ENCODE peak calls at places on chromosomes 4 and X, in ten cellular contexts. W is GM23338; B is mucosa of descending colon; R is stimulated activated effector memory CD8-positive, alpha-beta T cell treated with anti-CD3 and anti-CD28 coated beads, Interleukin-12 subunit alpha, Interleukin-12 subunit beta, amount 100 ng/mL, for 72 hours; U is activated CD8-positive, alpha-beta memory T cell treated with anti-CD3 and anti-CD28 coated beads, Interleukin-2, amount 10 ng/mL, durations not matched to agents 7 days and 5 days; T is T-cell; Y is left cardiac atrium; P is CD4-positive, CD25-positive, alpha-beta regulatory T cell; M is left ventricle myocardium superior; L is upper lobe of right lung. Z is an unnamed sample.

GRCh38 chrX:55169782-55170181 is 50.4 kb upstream of the PAGE5 start:
- ATAC-seq in W (no peak), B (no peak), R (no peak), U (no peak), T (no peak), Y (no peak), P (no peak), M (no peak), L (no peak), Z (no peak)

GRCh38 chr4:100935090-100935489 is 412.2 kb downstream of the PPP3CA start:
- ATAC-seq in W (no peak), B (peak; percentile 50), R (peak; percentile 40), U (no peak), T (peak; percentile 40), Y (no peak), P (no peak), M (no peak), L (no peak), Z (no peak)

GRCh38 chrX:41759817-41760216 is 35.8 kb downstream of the GPR82 start:
- ATAC-seq in W (peak; percentile 44), B (no peak), R (no peak), U (no peak), T (no peak), Y (no peak), P (no peak), M (no peak), L (no peak), Z (no peak)

GRCh38 chr4:38131371-38132139 is 171.4 kb downstream of the PTTG2 start:
- ATAC-seq in W (peak; percentile 77), B (no peak), R (peak; percentile 69), U (peak; percentile 47), T (peak; percentile 54), Y (peak; percentile 30), P (peak; percentile 33), M (peak; percentile 7), L (no peak), Z (peak; percentile 8)

GRCh38 chrX:42946544-42947223 is 168.7 kb upstream of the PPP1R2C start:
- ATAC-seq in W (no peak), B (no peak), R (peak; percentile 47), U (peak; percentile 18), T (no peak), Y (no peak), P (peak; percentile 65), M (no peak), L (no peak), Z (no peak)

GRCh38 chrX:38220936-38221386 is 290 bp upstream of the SRPX start:
- ATAC-seq in W (peak; percentile 9), B (no peak), R (no peak), U (no peak), T (no peak), Y (peak; percentile 92), P (no peak), M (peak; percentile 89), L (no peak), Z (peak; percentile 35)

GRCh38 chr4:151471728-151472127 is 62.8 kb downstream of the FHIP1A start:
- ATAC-seq in W (no peak), B (no peak), R (no peak), U (no peak), T (no peak), Y (no peak), P (no peak), M (no peak), L (no peak), Z (no peak)

GRCh38 chr4:168931215-168931650 is 78.8 kb downstream of the CBR4 start:
- ATAC-seq in W (no peak), B (peak; percentile 13), R (no peak), U (no peak), T (no peak), Y (peak; percentile 53), P (no peak), M (peak; percentile 48), L (peak; percentile 40), Z (peak; percentile 53)

GRCh38 chr4:128583753-128584712 is 225.5 kb upstream of the JADE1 start:
- ATAC-seq in W (no peak), B (peak; percentile 48), R (no peak), U (no peak), T (no peak), Y (peak; percentile 89), P (no peak), M (peak; percentile 87), L (no peak), Z (peak; percentile 83)

GRCh38 chr4:54550415-54551171 is 107.2 kb upstream of the KIT start:
- ATAC-seq in W (peak; percentile 68), B (no peak), R (no peak), U (no peak), T (no peak), Y (no peak), P (no peak), M (peak; percentile 66), L (peak; percentile 45), Z (no peak)

GRCh38 chr4:4574792-4575191 is 32.9 kb upstream of the STX18 start:
- ATAC-seq in W (no peak), B (peak; percentile 82), R (no peak), U (no peak), T (peak; percentile 30), Y (peak; percentile 87), P (no peak), M (peak; percentile 63), L (peak; percentile 75), Z (peak; percentile 33)

GRCh38 chr4:140662082-140662869 is 93.5 kb upstream of the UCP1 start:
- ATAC-seq in W (no peak), B (no peak), R (no peak), U (no peak), T (no peak), Y (peak; percentile 30), P (no peak), M (no peak), L (peak; percentile 58), Z (no peak)

GRCh38 chr4:3292571-3293409 is at the start of gene RGS12:
- ATAC-seq in W (peak; percentile 87), B (peak; percentile 91), R (peak; percentile 93), U (peak; percentile 93), T (peak; percentile 84), Y (peak; percentile 97), P (peak; percentile 77), M (peak; percentile 96), L (peak; percentile 94), Z (peak; percentile 96)

GRCh38 chr4:84418032-84418709 is 80.9 kb downstream of the NKX6-1 start:
- ATAC-seq in W (peak; percentile 58), B (peak; percentile 94), R (no peak), U (no peak), T (no peak), Y (no peak), P (no peak), M (no peak), L (no peak), Z (no peak)

GRCh38 chr4:90051999-90052398 is 75.2 kb upstream of the CCSER1 start:
- ATAC-seq in W (peak; percentile 54), B (no peak), R (no peak), U (no peak), T (no peak), Y (no peak), P (no peak), M (no peak), L (no peak), Z (no peak)

GRCh38 chr4:147480891-147481576 is at the start of gene EDNRA:
- ATAC-seq in W (peak; percentile 88), B (peak; percentile 35), R (peak; percentile 24), U (peak; percentile 45), T (no peak), Y (peak; percentile 88), P (no peak), M (peak; percentile 80), L (peak; percentile 79), Z (peak; percentile 34)

GRCh38 chr4:53654300-53654758 is 63.0 kb upstream of the LNX1 start:
- ATAC-seq in W (no peak), B (no peak), R (no peak), U (no peak), T (no peak), Y (peak; percentile 63), P (no peak), M (peak; percentile 60), L (no peak), Z (no peak)

GRCh38 chr4:6710282-6710681 is 617 bp upstream of the MRFAP1L1 start:
- ATAC-seq in W (peak; percentile 68), B (peak; percentile 2), R (no peak), U (no peak), T (no peak), Y (peak; percentile 2), P (no peak), M (peak; percentile 7), L (no peak), Z (peak; percentile 3)

GRCh38 chrX:10617186-10617963 is 3.0 kb downstream of the MID1 start:
- ATAC-seq in W (no peak), B (peak; percentile 64), R (no peak), U (no peak), T (no peak), Y (no peak), P (no peak), M (no peak), L (no peak), Z (no peak)

GRCh38 chrX:41499195-41499594 is 52.1 kb downstream of the NYX start:
- ATAC-seq in W (no peak), B (no peak), R (no peak), U (no peak), T (no peak), Y (no peak), P (no peak), M (no peak), L (no peak), Z (no peak)

GRCh38 chrX:17964871-17965270 is 103.8 kb upstream of the RAI2 start:
- ATAC-seq in W (no peak), B (no peak), R (no peak), U (no peak), T (no peak), Y (no peak), P (no peak), M (no peak), L (no peak), Z (no peak)

GRCh38 chr4:105978684-105979296 is 83.5 kb downstream of the NPNT start:
- ATAC-seq in W (no peak), B (no peak), R (no peak), U (no peak), T (no peak), Y (peak; percentile 54), P (no peak), M (no peak), L (no peak), Z (peak; percentile 73)

GRCh38 chrX:53262918-53263394 is 18.4 kb downstream of the IQSEC2 start:
- ATAC-seq in W (no peak), B (peak; percentile 74), R (peak; percentile 55), U (peak; percentile 58), T (peak; percentile 55), Y (peak; percentile 56), P (no peak), M (no peak), L (peak; percentile 86), Z (peak; percentile 17)

GRCh38 chr4:71648923-71649322 is 135.0 kb downstream of the GC start:
- ATAC-seq in W (no peak), B (no peak), R (no peak), U (no peak), T (no peak), Y (no peak), P (no peak), M (no peak), L (no peak), Z (no peak)

GRCh38 chr4:40785727-40786126 is 36.0 kb downstream of the NSUN7 start:
- ATAC-seq in W (no peak), B (no peak), R (no peak), U (no peak), T (no peak), Y (no peak), P (no peak), M (no peak), L (no peak), Z (no peak)